ENCODE peak calls at places on chromosomes 4 and X, in nine cellular contexts. Q is psoas muscle, H is fibroblast of lung, J is A673, F is pancreas, S is neuronal stem cell, I is mucosa of descending colon, N is SJSA1, W is A549. L is an unnamed sample. For H3K4me1, the result is how much of the 10 kb centered on the place peaks cover.

GRCh38 chr4:159016527-159017137 is 86.2 kb upstream of the RAPGEF2 start:
- DNase-seq in Q (no peak), H (peak), J (peak), F (no peak), S (peak), I (no peak), N (peak), W (no peak), L (no peak)

GRCh38 chr4:82748781-82749504 is 49.7 kb downstream of the SCD5 start:
- DNase-seq in Q (no peak), H (no peak), J (no peak), F (no peak), S (no peak), I (no peak), N (no peak), W (no peak), L (no peak)

GRCh38 chr4:54587516-54587915 is 70.2 kb upstream of the KIT start:
- DNase-seq in Q (no peak), H (no peak), J (no peak), F (no peak), S (no peak), I (no peak), N (no peak), W (no peak), L (no peak)

GRCh38 chr4:109294006-109294405 is 8.5 kb downstream of the COL25A1 start:
- DNase-seq in Q (no peak), H (no peak), J (peak), F (no peak), S (peak), I (no peak), N (no peak), W (no peak), L (no peak)

GRCh38 chr4:159655547-159655946 is 552.7 kb downstream of the RAPGEF2 start:
- DNase-seq in Q (no peak), H (no peak), J (no peak), F (no peak), S (no peak), I (no peak), N (no peak), W (no peak), L (no peak)

GRCh38 chrX:129678176-129678880 is 23.6 kb upstream of the APLN start:
- DNase-seq in Q (peak), H (peak), J (peak), F (peak), S (no peak), I (peak), N (peak), W (peak), L (peak)

GRCh38 chr4:15164571-15164970 is 162.3 kb downstream of the CPEB2 start:
- DNase-seq in Q (no peak), H (no peak), J (no peak), F (no peak), S (no peak), I (no peak), N (no peak), W (no peak), L (no peak)

GRCh38 chr4:6802050-6802449 is 19.5 kb downstream of the KIAA0232 start:
- DNase-seq in Q (no peak), H (no peak), J (no peak), F (no peak), S (no peak), I (no peak), N (no peak), W (no peak), L (no peak)

GRCh38 chrX:110394653-110395052 is 36.0 kb downstream of the RTL9 start:
- DNase-seq in Q (no peak), H (peak), J (no peak), F (no peak), S (no peak), I (no peak), N (no peak), W (no peak), L (no peak)

GRCh38 chr4:112897548-112897947 is 151.9 kb upstream of the ANK2 start:
- DNase-seq in Q (no peak), H (no peak), J (no peak), F (no peak), S (no peak), I (no peak), N (no peak), W (no peak), L (no peak)

GRCh38 chr4:112982677-112983076 is 66.8 kb upstream of the ANK2 start:
- DNase-seq in Q (no peak), H (no peak), J (peak), F (no peak), S (no peak), I (no peak), N (no peak), W (no peak), L (no peak)

GRCh38 chrX:40933132-40934078 is 151.8 kb upstream of the USP9X start:
- DNase-seq in Q (no peak), H (peak), J (peak), F (no peak), S (no peak), I (no peak), N (peak), W (no peak), L (no peak)

GRCh38 chr4:151459380-151459779 is 50.4 kb downstream of the FHIP1A start:
- DNase-seq in Q (no peak), H (no peak), J (no peak), F (no peak), S (no peak), I (no peak), N (no peak), W (no peak), L (no peak)

GRCh38 chrX:105120460-105120859 is 100.0 kb downstream of the TEX13A start:
- DNase-seq in Q (no peak), H (no peak), J (no peak), F (no peak), S (no peak), I (no peak), N (no peak), W (no peak), L (no peak)

GRCh38 chr4:64883087-64883926 is 474.1 kb upstream of the TECRL start:
- DNase-seq in Q (no peak), H (no peak), J (no peak), F (no peak), S (no peak), I (no peak), N (no peak), W (no peak), L (no peak)

GRCh38 chr4:123606946-123607542 is 210.4 kb downstream of the SPRY1 start:
- DNase-seq in Q (no peak), H (no peak), J (no peak), F (no peak), S (no peak), I (no peak), N (no peak), W (no peak), L (no peak)

GRCh38 chr4:124202106-124202505 is 510.4 kb downstream of the ANKRD50 start:
- DNase-seq in Q (no peak), H (peak), J (no peak), F (no peak), S (no peak), I (no peak), N (no peak), W (no peak), L (peak)

GRCh38 chr4:158500054-158500453 is 21.6 kb upstream of the RXFP1 start:
- DNase-seq in Q (no peak), H (no peak), J (no peak), F (no peak), S (no peak), I (no peak), N (no peak), W (no peak), L (no peak)

GRCh38 chrX:17024896-17025295 is 78.4 kb downstream of the REPS2 start:
- DNase-seq in Q (no peak), H (peak), J (no peak), F (no peak), S (no peak), I (peak), N (no peak), W (no peak), L (no peak)

GRCh38 chr4:53601251-53601764 is 10.0 kb upstream of the LNX1 start:
- DNase-seq in Q (peak), H (no peak), J (peak), F (peak), S (no peak), I (peak), N (no peak), W (no peak), L (no peak)

GRCh38 chrX:16589826-16590225 is 60.1 kb upstream of the S100G start:
- DNase-seq in Q (no peak), H (no peak), J (no peak), F (no peak), S (no peak), I (no peak), N (no peak), W (no peak), L (no peak)

GRCh38 chr4:13984996-13985780 is 357.7 kb upstream of the BOD1L1 start:
- DNase-seq in Q (no peak), H (peak), J (no peak), F (no peak), S (no peak), I (no peak), N (no peak), W (no peak), L (peak)

GRCh38 chr4:55336138-55337034 is 9.7 kb upstream of the SRD5A3 start:
- DNase-seq in Q (no peak), H (no peak), J (no peak), F (no peak), S (no peak), I (no peak), N (no peak), W (no peak), L (no peak)

GRCh38 chr4:876780-877179 is 50.9 kb upstream of the CPLX1 start:
- DNase-seq in Q (no peak), H (no peak), J (peak), F (peak), S (no peak), I (no peak), N (no peak), W (no peak), L (no peak)

DNA sequence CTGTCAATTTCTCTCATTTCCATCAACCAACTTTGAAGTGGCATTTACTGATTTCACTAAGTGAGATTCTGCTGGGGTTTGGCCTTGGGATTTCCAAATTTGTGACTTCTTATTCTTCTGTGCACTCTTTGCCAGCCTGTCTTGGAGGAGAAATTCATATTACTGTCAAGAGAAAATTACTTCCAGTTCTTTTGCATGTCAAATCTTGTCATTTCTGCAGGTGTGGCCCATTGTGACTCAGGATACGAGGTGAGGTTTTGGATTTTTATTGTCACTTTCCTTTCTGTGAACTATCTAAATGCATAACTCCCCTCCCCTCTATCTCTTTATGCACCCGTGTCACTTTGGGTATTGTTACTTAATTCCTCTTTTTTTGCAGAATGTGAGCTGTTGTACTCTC is 102.6 kb upstream of the GUCY1A1 start:
- DNase-seq in Q (no peak), H (no peak), J (no peak), F (no peak), S (no peak), I (no peak), N (no peak), W (no peak), L (no peak)
- H3K4me1 ChIP-seq in Q (under half), H (under half), J (under half), F (under half), S (under half), I (under half), N (under half), W (under half), L (under half)

GRCh38 chr4:156528216-156528615 is 443.4 kb downstream of the PDGFC start:
- DNase-seq in Q (no peak), H (peak), J (no peak), F (no peak), S (no peak), I (no peak), N (no peak), W (no peak), L (no peak)
- H3K4me3 ChIP-seq in Q (no peak), H (no peak), J (no peak), F (no peak), S (no peak), I (no peak), N (no peak), W (no peak), L (no peak)

DNA sequence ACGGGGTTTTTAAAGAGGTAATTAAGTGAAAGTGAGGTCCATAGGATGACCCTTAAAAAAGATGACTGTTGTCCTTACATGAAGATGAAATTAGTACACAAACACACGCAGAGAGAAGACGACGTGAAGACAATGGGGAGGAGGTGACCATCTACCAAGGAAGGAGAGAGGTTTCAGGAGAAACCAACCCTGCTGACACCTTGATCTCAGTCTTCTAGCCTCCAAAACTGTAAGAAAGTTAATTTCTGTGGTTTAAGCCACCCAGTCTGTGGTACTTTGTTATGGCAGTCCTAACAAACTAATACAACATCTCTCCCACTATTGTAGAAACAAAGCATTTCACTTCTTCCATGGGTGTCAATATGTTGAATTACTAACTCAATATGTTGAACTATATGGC is 139.6 kb upstream of the ATOH1 start:
- DNase-seq in Q (no peak), H (no peak), J (no peak), F (no peak), S (no peak), I (no peak), N (no peak), W (no peak), L (no peak)
- H3K4me1 ChIP-seq in Q (under half), H (under half), J (under half), F (under half), S (under half), I (under half), N (under half), W (under half), L (under half)

DNA sequence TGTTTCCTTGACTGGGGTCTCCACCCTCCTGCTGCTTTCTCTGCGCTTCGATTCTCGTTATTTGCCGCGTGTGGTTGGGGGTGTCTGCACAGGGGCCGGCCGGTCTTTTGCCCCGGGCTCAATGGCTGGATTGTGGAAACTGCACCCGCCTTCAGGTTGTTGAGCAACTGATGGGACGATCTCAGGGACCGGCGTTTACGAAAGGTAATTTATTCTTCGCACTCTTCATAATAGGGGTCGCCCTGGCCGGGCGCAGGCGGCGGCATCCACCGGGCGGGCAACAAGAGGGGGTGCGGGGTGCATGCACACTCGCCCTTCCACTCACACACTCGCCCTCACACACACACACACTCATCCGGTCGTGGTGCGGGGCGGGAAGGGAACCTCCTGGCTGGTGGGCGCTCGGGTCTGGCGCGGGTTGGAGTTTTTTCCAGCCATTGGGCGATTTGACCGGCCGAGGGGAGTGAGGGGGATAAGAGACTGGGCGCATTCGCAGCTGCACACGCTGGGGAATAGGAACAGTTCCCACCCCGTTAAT is 1.5 kb downstream of the ADGRL3 start:
- DNase-seq in Q (no peak), H (peak), J (no peak), F (peak), S (no peak), I (no peak), N (no peak), W (no peak), L (no peak)
- H3K4me3 ChIP-seq in Q (peak), H (peak), J (peak), F (peak), S (peak), I (no peak), N (no peak), W (peak), L (peak)

GRCh38 chrX:72095370-72095769 is 36.3 kb downstream of the RTL5 start:
- DNase-seq in Q (no peak), H (no peak), J (no peak), F (no peak), S (no peak), I (no peak), N (no peak), W (no peak), L (no peak)
- H3K4me1 ChIP-seq in Q (under half), H (under half), J (under half), F (under half), S (under half), I (under half), N (under half), W (under half), L (under half)

GRCh38 chr4:10087152-10087791 is 29.3 kb downstream of the WDR1 start:
- DNase-seq in Q (peak), H (no peak), J (no peak), F (no peak), S (no peak), I (peak), N (no peak), W (no peak), L (peak)
- H3K4me3 ChIP-seq in Q (no peak), H (no peak), J (no peak), F (no peak), S (no peak), I (no peak), N (no peak), W (no peak), L (no peak)

GRCh38 chr4:139764192-139764591 is 98.6 kb downstream of the MGST2 start:
- DNase-seq in Q (no peak), H (no peak), J (no peak), F (no peak), S (no peak), I (peak), N (no peak), W (no peak), L (no peak)

GRCh38 chr4:139763668-139764067 is 98.0 kb downstream of the MGST2 start:
- DNase-seq in Q (no peak), H (no peak), J (peak), F (no peak), S (no peak), I (no peak), N (no peak), W (no peak), L (no peak)

GRCh38 chr4:139763205-139763604 is 97.6 kb downstream of the MGST2 start:
- DNase-seq in Q (no peak), H (no peak), J (no peak), F (no peak), S (no peak), I (no peak), N (no peak), W (no peak), L (no peak)

GRCh38 chr4:139762715-139763114 is 97.1 kb downstream of the MGST2 start:
- DNase-seq in Q (no peak), H (no peak), J (no peak), F (no peak), S (no peak), I (no peak), N (no peak), W (no peak), L (no peak)

GRCh38 chr4:139764686-139765085 is 99.1 kb downstream of the MGST2 start:
- DNase-seq in Q (no peak), H (no peak), J (no peak), F (peak), S (no peak), I (no peak), N (no peak), W (no peak), L (no peak)
- H3K4me1 ChIP-seq in Q (half or more), H (under half), J (under half), F (under half), S (under half), I (under half), N (under half), W (under half), L (under half)

GRCh38 chrX:66633541-66633940 is 5.3 kb downstream of the EDA2R start:
- DNase-seq in Q (no peak), H (peak), J (no peak), F (no peak), S (no peak), I (no peak), N (no peak), W (no peak), L (no peak)

GRCh38 chrX:66632986-66633385 is 5.9 kb downstream of the EDA2R start:
- DNase-seq in Q (no peak), H (peak), J (no peak), F (no peak), S (no peak), I (no peak), N (peak), W (no peak), L (no peak)

GRCh38 chrX:66635360-66635759 is 3.5 kb downstream of the EDA2R start:
- DNase-seq in Q (no peak), H (peak), J (peak), F (no peak), S (no peak), I (no peak), N (peak), W (no peak), L (no peak)

GRCh38 chrX:66634272-66634671 is 4.6 kb downstream of the EDA2R start:
- DNase-seq in Q (no peak), H (no peak), J (no peak), F (no peak), S (no peak), I (no peak), N (no peak), W (no peak), L (no peak)

DNA sequence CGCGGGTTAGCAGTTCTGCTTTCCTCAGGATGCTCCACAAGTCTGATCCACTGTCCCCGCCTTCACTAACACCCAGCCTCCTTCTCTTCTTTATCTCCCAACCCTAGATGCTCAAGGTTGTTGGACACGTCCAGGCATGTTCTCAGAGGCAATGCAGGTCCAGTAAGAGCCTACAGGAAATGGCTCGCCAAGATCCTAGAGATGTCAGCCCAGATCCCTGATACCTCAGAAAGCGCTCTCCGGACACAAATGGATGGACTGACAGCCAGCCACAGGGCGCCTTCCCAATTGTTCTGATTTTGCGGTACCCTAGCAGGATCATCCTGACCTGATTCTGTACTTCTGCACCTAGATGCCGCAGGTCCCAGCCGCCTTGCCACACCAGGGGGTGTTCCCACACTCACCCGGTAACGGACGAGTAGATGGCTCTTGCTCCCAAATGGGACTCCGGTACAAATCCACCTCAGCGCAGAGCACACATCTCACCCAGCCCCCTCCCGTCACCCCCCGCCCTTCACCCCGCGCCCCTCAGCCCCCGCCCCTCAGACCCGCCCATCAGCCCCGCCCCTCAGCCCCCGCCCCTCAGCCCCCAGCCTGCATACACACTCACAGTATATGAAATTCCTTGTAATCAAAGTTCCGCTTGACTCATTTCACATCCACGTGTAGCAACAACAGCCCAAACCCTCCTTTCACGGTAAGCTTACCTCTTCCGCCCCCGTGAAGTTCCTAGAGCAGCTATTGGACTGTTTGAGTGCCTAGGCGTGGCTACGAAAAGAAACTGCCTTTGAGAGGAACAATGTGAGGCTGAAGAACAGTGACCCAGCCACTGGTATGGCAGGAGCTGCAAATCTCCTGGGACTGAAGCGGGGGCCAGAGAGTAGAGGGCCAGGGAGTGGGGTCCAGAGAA is at the start of gene EDA2R:
- DNase-seq in Q (no peak), H (peak), J (no peak), F (no peak), S (peak), I (no peak), N (peak), W (peak), L (peak)
- H3K4me3 ChIP-seq in Q (peak), H (peak), J (no peak), F (peak), S (peak), I (no peak), N (peak), W (peak), L (peak)

GRCh38 chrX:136205882-136206281 is 45.3 kb downstream of the MAP7D3 start:
- DNase-seq in Q (no peak), H (no peak), J (no peak), F (no peak), S (no peak), I (no peak), N (no peak), W (no peak), L (no peak)
- H3K4me1 ChIP-seq in Q (under half), H (under half), J (under half), F (under half), S (under half), I (under half), N (under half), W (under half), L (under half)

L was measured in tibial artery.